ENCODE peak calls at places on chromosomes 6 and 20, in four cellular contexts. One of them, this sample, is unnamed.

GRCh38 chr6:41940759-41941279 is 789 bp downstream of the CCND3 start:
- DNase-seq in A549: no peak
- DNase-seq in NCI-H1436: no peak
- DNase-seq in naive thymus-derived CD8-positive, alpha-beta T cell: peak; percentile 73
- DNase-seq in this sample: peak; percentile 63

GRCh38 chr20:21101453-21102251 is 4.5 kb downstream of the LINC00237 start:
- DNase-seq in NCI-H1436: peak; percentile 43
- DNase-seq in naive thymus-derived CD8-positive, alpha-beta T cell: no peak
- DNase-seq in A549: no peak
- DNase-seq in this sample: peak; percentile 83

GRCh38 chr20:17895641-17896246 is 72.8 kb downstream of the SNX5 start:
- DNase-seq in naive thymus-derived CD8-positive, alpha-beta T cell: no peak
- DNase-seq in NCI-H1436: no peak
- DNase-seq in A549: no peak
- DNase-seq in this sample: peak; percentile 54

GRCh38 chr6:51663525-51663924 is 423.9 kb downstream of the PKHD1 start:
- DNase-seq in NCI-H1436: no peak
- DNase-seq in A549: no peak
- DNase-seq in naive thymus-derived CD8-positive, alpha-beta T cell: no peak
- DNase-seq in this sample: no peak

GRCh38 chr20:63531686-63532448 is 5.3 kb downstream of the PTK6 start:
- DNase-seq in A549: no peak
- DNase-seq in naive thymus-derived CD8-positive, alpha-beta T cell: no peak
- DNase-seq in NCI-H1436: no peak
- DNase-seq in this sample: no peak

GRCh38 chr20:26135325-26136110 is 438.9 kb upstream of the ZNF337 start:
- DNase-seq in NCI-H1436: no peak
- DNase-seq in A549: no peak
- DNase-seq in naive thymus-derived CD8-positive, alpha-beta T cell: no peak
- DNase-seq in this sample: no peak

GRCh38 chr6:12717356-12717755 is 789 bp downstream of the PHACTR1 start:
- DNase-seq in A549: peak; percentile 2
- DNase-seq in naive thymus-derived CD8-positive, alpha-beta T cell: no peak
- DNase-seq in NCI-H1436: no peak
- DNase-seq in this sample: no peak

GRCh38 chr6:147154454-147154853 is 49.8 kb upstream of the STXBP5 start:
- DNase-seq in NCI-H1436: peak; percentile 14
- DNase-seq in naive thymus-derived CD8-positive, alpha-beta T cell: no peak
- DNase-seq in A549: no peak
- DNase-seq in this sample: no peak

GRCh38 chr20:4702562-4703280 is 19.0 kb upstream of the PRND start:
- DNase-seq in naive thymus-derived CD8-positive, alpha-beta T cell: no peak
- DNase-seq in A549: no peak
- DNase-seq in NCI-H1436: no peak
- DNase-seq in this sample: no peak

GRCh38 chr6:145668844-145669243 is 66.5 kb downstream of the EPM2A start:
- DNase-seq in NCI-H1436: no peak
- DNase-seq in naive thymus-derived CD8-positive, alpha-beta T cell: no peak
- DNase-seq in A549: no peak
- DNase-seq in this sample: no peak

GRCh38 chr6:114247101-114247500 is 95.7 kb downstream of the HS3ST5 start:
- DNase-seq in NCI-H1436: no peak
- DNase-seq in A549: no peak
- DNase-seq in naive thymus-derived CD8-positive, alpha-beta T cell: no peak
- DNase-seq in this sample: no peak

GRCh38 chr6:13615802-13616140 is 636 bp downstream of the NOL7 start:
- DNase-seq in NCI-H1436: peak; percentile 33
- DNase-seq in naive thymus-derived CD8-positive, alpha-beta T cell: no peak
- DNase-seq in A549: peak; percentile 13
- DNase-seq in this sample: peak; percentile 56

GRCh38 chr20:11912013-11912663 is 5.6 kb upstream of the BTBD3 start:
- DNase-seq in A549: peak; percentile 28
- DNase-seq in naive thymus-derived CD8-positive, alpha-beta T cell: no peak
- DNase-seq in NCI-H1436: peak; percentile 35
- DNase-seq in this sample: peak; percentile 29

GRCh38 chr20:25571240-25571639 is 14.1 kb downstream of the NINL start:
- DNase-seq in naive thymus-derived CD8-positive, alpha-beta T cell: no peak
- DNase-seq in NCI-H1436: no peak
- DNase-seq in A549: no peak
- DNase-seq in this sample: no peak

GRCh38 chr6:100664274-100665040 is 199.7 kb upstream of the SIM1 start:
- DNase-seq in naive thymus-derived CD8-positive, alpha-beta T cell: peak; percentile 17
- DNase-seq in NCI-H1436: peak; percentile 18
- DNase-seq in A549: no peak
- DNase-seq in this sample: peak; percentile 66

GRCh38 chr6:4668271-4669179 is 107.7 kb upstream of the CDYL start:
- DNase-seq in naive thymus-derived CD8-positive, alpha-beta T cell: no peak
- DNase-seq in A549: no peak
- DNase-seq in NCI-H1436: no peak
- DNase-seq in this sample: no peak

GRCh38 chr6:1024587-1024986 is 287.3 kb upstream of the FOXQ1 start:
- DNase-seq in NCI-H1436: no peak
- DNase-seq in A549: peak; percentile 15
- DNase-seq in naive thymus-derived CD8-positive, alpha-beta T cell: no peak
- DNase-seq in this sample: no peak